ENCODE peak calls at places on chromosomes 13 and 19, in seven cellular contexts. P is NCI-H446 treated with DMSO at 0.1 percent for 48 hours; H is stimulated activated CD4-positive, alpha-beta T cell treated with anti-CD3 and anti-CD28 coated beads, TNF-alpha, amount 100 ng/mL, for 4 hours; Q is NCI-H345; V is NCI-H187; U is GM12865; S is hepatic stellate cell. E is an unnamed sample.

GRCh38 chr19:13408889-13409518 is 97.3 kb downstream of the CACNA1A start:
- DNase-seq in H (no peak), S (no peak), V (no peak), U (no peak), P (no peak), Q (no peak), E (no peak)

GRCh38 chr13:95193509-95194230 is 107.6 kb downstream of the ABCC4 start:
- DNase-seq in S (no peak), H (no peak), U (no peak), V (no peak), Q (no peak), P (no peak), E (no peak)

GRCh38 chr19:33400856-33401682 is 27.6 kb downstream of the CEBPG start:
- DNase-seq in S (no peak), P (no peak), Q (no peak), V (no peak), H (no peak), U (no peak), E (no peak)

GRCh38 chr19:5663904-5664303 is 16.4 kb downstream of the MICOS13 start:
- DNase-seq in V (no peak), Q (no peak), H (no peak), P (no peak), U (no peak), S (no peak), E (no peak)

GRCh38 chr13:77305276-77305675 is 21.6 kb downstream of the MYCBP2 start:
- DNase-seq in S (no peak), V (no peak), U (no peak), H (no peak), P (no peak), Q (no peak), E (no peak)

GRCh38 chr13:32229443-32229842 is 85.7 kb downstream of the ZAR1L start:
- DNase-seq in P (peak; percentile 82), U (no peak), H (no peak), S (no peak), Q (peak; percentile 67), V (no peak), E (no peak)

GRCh38 chr13:50829896-50830295 is 13.6 kb downstream of the DLEU7 start:
- DNase-seq in Q (no peak), V (no peak), H (no peak), P (no peak), S (no peak), U (no peak), E (peak; percentile 86)

GRCh38 chr13:45016792-45017425 is 27.6 kb downstream of the GPALPP1 start:
- DNase-seq in H (no peak), P (no peak), U (no peak), V (no peak), S (no peak), Q (no peak), E (no peak)

GRCh38 chr13:59458908-59459579 is 704.7 kb downstream of the DIAPH3 start:
- DNase-seq in Q (no peak), V (no peak), S (no peak), U (no peak), H (no peak), P (no peak), E (peak; percentile 41)

GRCh38 chr13:112725346-112726017 is 35.6 kb downstream of the ATP11A start:
- DNase-seq in U (peak; percentile 20), P (no peak), Q (peak; percentile 78), S (peak; percentile 72), H (no peak), V (no peak), E (no peak)

GRCh38 chr19:38781058-38781457 is 7.7 kb upstream of the LGALS7 start:
- DNase-seq in P (no peak), S (no peak), V (no peak), U (no peak), H (no peak), Q (no peak), E (no peak)

GRCh38 chr13:59452189-59452588 is 711.5 kb downstream of the DIAPH3 start:
- DNase-seq in V (no peak), Q (peak; percentile 56), H (no peak), U (no peak), P (no peak), S (no peak), E (no peak)

GRCh38 chr19:39908803-39909202 is 25.6 kb downstream of the FCGBP start:
- DNase-seq in P (no peak), Q (no peak), H (no peak), S (no peak), V (no peak), U (no peak), E (no peak)

GRCh38 chr13:35963982-35964665 is 167.1 kb downstream of the DCLK1 start:
- DNase-seq in U (no peak), Q (no peak), V (no peak), S (no peak), H (no peak), P (no peak), E (no peak)

GRCh38 chr13:99086149-99086868 is 108.4 kb upstream of the DOCK9 start:
- DNase-seq in S (peak; percentile 78), H (peak; percentile 52), Q (peak; percentile 54), U (peak; percentile 62), P (no peak), V (no peak), E (peak; percentile 51)

GRCh38 chr13:20974981-20975585 is 72.5 kb upstream of the XPO4 start:
- DNase-seq in Q (no peak), P (no peak), H (no peak), U (no peak), S (no peak), V (no peak), E (no peak)

GRCh38 chr13:29459818-29460335 is 135.6 kb downstream of the SLC7A1 start:
- DNase-seq in V (no peak), H (no peak), Q (no peak), S (no peak), P (no peak), U (no peak), E (no peak)

GRCh38 chr19:18440421-18440877 is 2.5 kb upstream of the ISYNA1 start:
- DNase-seq in P (no peak), U (peak; percentile 59), Q (peak; percentile 29), H (no peak), S (peak; percentile 40), V (no peak), E (no peak)

GRCh38 chr13:110294146-110294545 is 12.8 kb downstream of the COL4A1 start:
- DNase-seq in Q (no peak), S (no peak), V (no peak), U (no peak), P (no peak), H (no peak), E (peak; percentile 92)

GRCh38 chr13:95505976-95506375 is 46.5 kb upstream of the CLDN10 start:
- DNase-seq in H (no peak), U (no peak), P (no peak), V (no peak), S (no peak), Q (no peak), E (no peak)

GRCh38 chr19:38114651-38115050 is 109.4 kb downstream of the DPF1 start:
- DNase-seq in V (no peak), P (no peak), U (no peak), H (no peak), S (no peak), Q (no peak), E (no peak)

GRCh38 chr19:55857974-55858373 is 21.6 kb downstream of the NLRP4 start:
- DNase-seq in H (no peak), P (no peak), U (no peak), S (no peak), Q (no peak), V (no peak), E (no peak)

GRCh38 chr19:47778954-47779351 is 450 bp downstream of the SELENOW start:
- DNase-seq in U (no peak), Q (no peak), S (no peak), P (no peak), V (no peak), H (no peak), E (peak; percentile 27)

GRCh38 chr19:48102870-48103751 is 7.5 kb downstream of the PLA2G4C start:
- DNase-seq in S (peak; percentile 57), U (peak; percentile 53), Q (no peak), V (no peak), H (peak; percentile 18), P (peak; percentile 36), E (peak; percentile 59)

GRCh38 chr13:48437381-48437780 is 24.5 kb upstream of the LPAR6 start:
- DNase-seq in S (no peak), Q (no peak), V (no peak), U (no peak), H (no peak), P (peak; percentile 65), E (peak; percentile 76)

GRCh38 chr13:27118428-27119054 is 53.1 kb downstream of the USP12 start:
- DNase-seq in V (no peak), H (no peak), U (peak; percentile 36), Q (no peak), S (no peak), P (no peak), E (no peak)

GRCh38 chr19:49338691-49339363 is 3.6 kb downstream of the CD37 start:
- DNase-seq in P (no peak), Q (peak; percentile 38), V (peak; percentile 78), S (peak; percentile 40), H (no peak), U (peak; percentile 70), E (no peak)

GRCh38 chr19:18280247-18281081 is 958 bp downstream of the JUND start:
- DNase-seq in V (no peak), U (peak; percentile 93), Q (peak; percentile 83), H (no peak), S (peak; percentile 87), P (peak; percentile 80), E (peak; percentile 66)

GRCh38 chr19:6229951-6230712 is 49.6 kb downstream of the MLLT1 start:
- DNase-seq in P (no peak), V (no peak), S (no peak), Q (no peak), H (no peak), U (no peak), E (no peak)

GRCh38 chr19:3656073-3656746 is 29.6 kb upstream of the CACTIN start:
- DNase-seq in Q (no peak), P (no peak), V (no peak), H (no peak), U (no peak), S (no peak), E (peak; percentile 27)